ENCODE peak calls at places on chromosomes 3 and 15, in nine cellular contexts. H, W, J, P, R, T, U, K and Z are unnamed samples.

GRCh38 chr3:15795563-15796308 is 2.0 kb downstream of the ANKRD28 start:
- DNase-seq in P (no peak), U (no peak), J (no peak), W (no peak), R (no peak), T (no peak), H (peak), K (peak), Z (peak)

GRCh38 chr3:105938101-105938500 is 69.3 kb upstream of the CBLB start:
- DNase-seq in K (no peak), P (no peak), J (no peak), W (no peak), T (no peak), U (no peak), H (no peak), R (no peak), Z (no peak)

GRCh38 chr15:79179597-79179996 is 89.0 kb upstream of the RASGRF1 start:
- DNase-seq in W (no peak), P (no peak), U (no peak), J (no peak), K (no peak), H (no peak), R (no peak), T (no peak), Z (no peak)

GRCh38 chr15:31157644-31158069 is 56.1 kb upstream of the TRPM1 start:
- DNase-seq in P (peak), K (no peak), R (no peak), U (no peak), H (no peak), T (no peak), J (no peak), W (no peak), Z (no peak)

GRCh38 chr3:55879901-55880331 is 392.8 kb upstream of the WNT5A start:
- DNase-seq in K (no peak), W (no peak), H (no peak), T (no peak), U (no peak), R (no peak), J (no peak), P (no peak), Z (no peak)

GRCh38 chr3:39086066-39086657 is 21.3 kb downstream of the GORASP1 start:
- DNase-seq in H (no peak), U (no peak), W (no peak), J (no peak), T (no peak), P (no peak), R (no peak), K (no peak), Z (no peak)

GRCh38 chr3:141367038-141367730 is 1.1 kb upstream of the ZBTB38 start:
- DNase-seq in W (no peak), U (no peak), J (no peak), H (no peak), K (peak), T (peak), R (no peak), P (no peak), Z (no peak)

GRCh38 chr3:175274056-175274455 is 414.9 kb downstream of the NAALADL2 start:
- DNase-seq in T (no peak), K (no peak), W (no peak), R (no peak), U (no peak), J (no peak), H (no peak), P (no peak), Z (no peak)

GRCh38 chr3:69855436-69856162 is 116.3 kb downstream of the MITF start:
- DNase-seq in R (no peak), T (no peak), U (no peak), P (no peak), H (no peak), W (no peak), J (no peak), K (peak), Z (no peak)